ENCODE peak calls at places on chromosomes 16 and 17, in six cellular contexts. O is stimulated activated effector memory CD8-positive, alpha-beta T cell treated with anti-CD3 and anti-CD28 coated beads, Interleukin-12 subunit alpha, Interleukin-12 subunit beta, amount 100 ng/mL, for 72 hours; E is activated gamma-delta T cell treated with anti-CD3 and anti-CD28 coated beads, Interleukin-2, amount 50 U/mL, for 16 hours; X is AG09319; H is CD8-positive, alpha-beta T cell; W is cardiac muscle cell. I is an unnamed sample.

GRCh38 chr17:61250335-61250890 is 149.2 kb upstream of the TBX2 start:
- DNase-seq in H (no peak), X (no peak), E (no peak), O (no peak), W (peak; percentile 45), I (no peak)

GRCh38 chr17:42050360-42051012 is at the start of gene C17orf113:
- DNase-seq in E (peak; percentile 30), O (no peak), X (no peak), H (peak; percentile 73), W (peak; percentile 32), I (no peak)

GRCh38 chr16:159136-159849 is 6.5 kb upstream of the HBM start:
- DNase-seq in E (no peak), O (no peak), W (no peak), X (no peak), H (no peak), I (no peak)

GRCh38 chr16:85994492-85995433 is 95.8 kb downstream of the IRF8 start:
- DNase-seq in X (no peak), O (no peak), W (no peak), H (no peak), E (no peak), I (no peak)

GRCh38 chr16:74521691-74522090 is 85.2 kb downstream of the GLG1 start:
- DNase-seq in W (peak; percentile 49), E (no peak), O (no peak), H (no peak), X (no peak), I (peak; percentile 14)

GRCh38 chr16:89094252-89094901 is 725 bp downstream of the ACSF3 start:
- DNase-seq in X (no peak), O (no peak), E (no peak), W (no peak), H (peak; percentile 51), I (no peak)

GRCh38 chr16:80669673-80670072 is 128.9 kb downstream of the DYNLRB2 start:
- DNase-seq in E (no peak), X (no peak), H (no peak), W (no peak), O (no peak), I (no peak)

GRCh38 chr16:15903960-15904359 is 15.6 kb upstream of the CEP20 start:
- DNase-seq in E (no peak), W (no peak), H (no peak), O (no peak), X (no peak), I (no peak)

GRCh38 chr16:25868041-25868600 is 176.4 kb downstream of the HS3ST4 start:
- DNase-seq in O (no peak), H (no peak), W (no peak), E (no peak), X (no peak), I (no peak)

GRCh38 chr16:87563022-87563421 is 39.3 kb upstream of the JPH3 start:
- DNase-seq in H (no peak), X (no peak), E (no peak), O (no peak), W (no peak), I (no peak)

GRCh38 chr17:61002316-61002736 is 324.7 kb downstream of the BCAS3 start:
- DNase-seq in W (peak; percentile 70), E (no peak), H (no peak), X (peak; percentile 49), O (no peak), I (no peak)

GRCh38 chr16:64440421-64440831 is 681.4 kb downstream of the CDH11 start:
- DNase-seq in H (no peak), X (peak; percentile 96), W (peak; percentile 94), E (no peak), O (no peak), I (peak; percentile 16)

GRCh38 chr16:85337910-85338637 is 225.8 kb upstream of the CIBAR2 start:
- DNase-seq in X (no peak), O (no peak), W (no peak), H (no peak), E (no peak), I (no peak)

GRCh38 chr16:817001-817906 is 16.7 kb upstream of the GNG13 start:
- DNase-seq in E (no peak), O (no peak), H (no peak), X (no peak), W (no peak), I (no peak)

GRCh38 chr17:78134899-78135385 is 4.4 kb downstream of the TMC8 start:
- DNase-seq in H (peak; percentile 49), E (no peak), O (no peak), W (no peak), X (no peak), I (no peak)

GRCh38 chr17:28371245-28372202 is at the start of gene SARM1:
- DNase-seq in O (peak; percentile 86), H (peak; percentile 83), E (peak; percentile 69), X (peak; percentile 69), W (peak; percentile 97), I (peak; percentile 86)

GRCh38 chr17:63354251-63354650 is 91.9 kb downstream of the CYB561 start:
- DNase-seq in O (no peak), X (no peak), W (peak; percentile 29), H (no peak), E (no peak), I (no peak)

GRCh38 chr16:82091225-82091624 is 56.2 kb downstream of the HSD17B2 start:
- DNase-seq in E (no peak), W (peak; percentile 25), X (no peak), H (no peak), O (no peak), I (no peak)

GRCh38 chr16:58938856-58939255 is 204.7 kb upstream of the GOT2 start:
- DNase-seq in O (no peak), E (no peak), H (no peak), W (no peak), X (no peak), I (no peak)

GRCh38 chr16:50002190-50002589 is 22.8 kb upstream of the CNEP1R1 start:
- DNase-seq in X (no peak), E (no peak), W (no peak), H (no peak), O (no peak), I (no peak)

GRCh38 chr16:27690604-27691003 is 140.7 kb downstream of the KATNIP start:
- DNase-seq in H (no peak), X (no peak), E (no peak), O (no peak), W (peak; percentile 54), I (no peak)

GRCh38 chr16:27225536-27226360 is 22.4 kb downstream of the KDM8 start:
- DNase-seq in X (no peak), E (no peak), O (no peak), W (no peak), H (no peak), I (no peak)

GRCh38 chr16:23082161-23082788 is 67.0 kb downstream of the USP31 start:
- DNase-seq in W (no peak), E (no peak), H (no peak), X (no peak), O (no peak), I (no peak)

GRCh38 chr17:35930211-35931065 is at the start of gene RDM1:
- DNase-seq in O (peak; percentile 88), H (peak; percentile 89), X (peak; percentile 10), W (peak; percentile 81), E (peak; percentile 75), I (no peak)

GRCh38 chr16:80092686-80093085 is 448.1 kb upstream of the DYNLRB2 start:
- DNase-seq in E (no peak), X (no peak), O (no peak), H (no peak), W (no peak), I (no peak)